ENCODE peak calls at places on chromosome 16, in ten cellular contexts. S, Q, L, M, B, Y, I, G, N and R are unnamed samples. For H3K9me3, the result is how much of the 10 kb centered on the place peaks cover.

GRCh38 chr16:84595052-84595481 is 22.8 kb downstream of the COTL1 start:
- DNase-seq in S (no peak), Q (peak), L (no peak), M (peak), B (no peak), Y (no peak), I (peak), G (no peak), N (no peak), R (no peak)

GRCh38 chr16:24645739-24646645 is 83.5 kb upstream of the TNRC6A start:
- DNase-seq in S (no peak), Q (no peak), L (peak), M (no peak), B (no peak), Y (peak), I (no peak), G (peak), N (no peak), R (no peak)

GRCh38 chr16:85946680-85947510 is 47.9 kb downstream of the IRF8 start:
- DNase-seq in S (no peak), Q (no peak), L (no peak), M (no peak), B (no peak), Y (no peak), I (no peak), G (no peak), N (no peak), R (no peak)

GRCh38 chr16:18013863-18014262 is 322.7 kb downstream of the NPIPA8 start:
- DNase-seq in S (no peak), Q (no peak), L (no peak), M (no peak), B (no peak), Y (no peak), I (no peak), G (no peak), N (no peak), R (no peak)

GRCh38 chr16:12095275-12096161 is 119.0 kb downstream of the SNX29 start:
- DNase-seq in S (peak), Q (peak), L (peak), M (peak), B (peak), Y (peak), I (peak), G (no peak), N (peak), R (peak)

GRCh38 chr16:2157480-2158261 is 2.1 kb downstream of the TRAF7 start:
- DNase-seq in S (no peak), Q (peak), L (no peak), M (peak), B (no peak), Y (no peak), I (peak), G (no peak), N (no peak), R (no peak)

GRCh38 chr16:87897563-87898505 is 28.5 kb upstream of the SLC7A5 start:
- DNase-seq in S (no peak), Q (no peak), L (no peak), M (no peak), B (no peak), Y (no peak), I (no peak), G (no peak), N (no peak), R (peak)

GRCh38 chr16:84138824-84139627 is 6.0 kb downstream of the HSDL1 start:
- DNase-seq in S (no peak), Q (no peak), L (peak), M (peak), B (no peak), Y (no peak), I (no peak), G (no peak), N (peak), R (no peak)

GRCh38 chr16:16150117-16150877 is 73.0 kb downstream of the ABCC6 start:
- DNase-seq in S (peak), Q (peak), L (peak), M (no peak), B (peak), Y (peak), I (peak), G (peak), N (no peak), R (no peak)

GRCh38 chr16:87541882-87542234 is 49.0 kb upstream of the ZCCHC14 start:
- DNase-seq in S (no peak), Q (no peak), L (no peak), M (no peak), B (no peak), Y (no peak), I (no peak), G (peak), N (no peak), R (no peak)

GRCh38 chr16:24668481-24669001 is 60.9 kb upstream of the TNRC6A start:
- DNase-seq in S (no peak), Q (no peak), L (peak), M (no peak), B (no peak), Y (no peak), I (no peak), G (peak), N (no peak), R (no peak)

GRCh38 chr16:68503334-68503733 is 35.8 kb upstream of the ZFP90 start:
- DNase-seq in S (no peak), Q (no peak), L (no peak), M (no peak), B (no peak), Y (no peak), I (no peak), G (no peak), N (no peak), R (no peak)

GRCh38 chr16:53775821-53776431 is 72.0 kb downstream of the FTO start:
- DNase-seq in S (peak), Q (peak), L (peak), M (peak), B (peak), Y (peak), I (peak), G (peak), N (no peak), R (no peak)
- H3K27ac ChIP-seq in S (peak), Q (peak), L (peak), M (peak), B (no peak), Y (peak), I (no peak), G (no peak), N (peak), R (no peak)

DNA sequence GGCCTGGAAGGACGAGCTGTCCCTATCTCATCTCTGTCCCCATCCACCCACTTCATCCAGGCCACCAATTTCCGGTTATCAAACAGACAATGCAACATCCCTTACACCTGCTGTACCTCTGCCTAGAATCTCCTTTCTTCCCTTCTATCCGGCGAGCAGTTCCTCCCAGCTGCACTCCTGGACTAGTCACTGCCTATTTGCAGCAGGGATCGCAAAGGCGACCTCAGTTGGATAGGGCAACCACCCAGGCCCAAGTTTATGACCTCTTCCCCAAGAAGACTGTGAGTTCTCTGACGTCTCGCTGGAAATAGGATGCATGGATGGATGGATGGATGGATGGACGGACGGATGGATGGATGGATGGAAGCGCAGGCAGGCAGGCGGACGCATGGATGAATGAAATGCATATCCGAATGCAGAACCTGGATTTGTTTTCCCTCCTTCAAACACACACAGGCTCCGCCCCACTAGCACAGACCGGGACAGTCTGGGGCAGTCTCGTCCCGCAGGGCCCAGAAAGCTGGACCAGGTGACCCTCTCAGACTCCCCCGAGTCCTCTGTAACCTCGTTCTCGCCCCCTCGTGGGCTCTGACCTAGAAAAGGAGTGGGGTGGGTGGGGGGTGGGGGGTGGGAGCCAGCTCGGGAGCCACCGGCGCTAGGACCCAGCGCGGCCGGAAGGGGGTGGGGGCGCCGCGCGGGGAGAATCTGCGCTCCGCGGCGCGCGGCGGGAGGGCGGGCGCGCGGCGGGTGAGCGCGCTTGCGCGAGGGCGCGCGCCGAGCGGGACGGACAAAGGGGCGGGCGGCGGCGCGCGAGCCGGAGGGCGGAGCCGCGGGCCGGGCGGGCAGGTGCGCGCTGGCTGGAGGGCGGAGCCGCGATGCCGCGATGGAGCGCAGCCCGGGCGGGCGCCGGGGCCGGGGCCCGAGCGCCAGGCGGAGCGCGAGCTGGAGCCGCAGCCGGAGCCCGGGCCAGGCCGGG is at the start of gene SBK1:
- DNase-seq in S (peak), Q (peak), L (peak), M (peak), B (peak), Y (no peak), I (peak), G (no peak), N (peak), R (peak)
- H3K9me3 ChIP-seq in S (under half), Q (under half), L (under half), M (under half), B (under half), Y (under half), I (under half), G (under half), N (under half), R (under half)

GRCh38 chr16:77951788-77952187 is 70.6 kb upstream of the CLEC3A start:
- DNase-seq in S (no peak), Q (no peak), L (no peak), M (no peak), B (no peak), Y (no peak), I (no peak), G (no peak), N (peak), R (no peak)
- TF ChIP-seq CTCF in S (peak), Q (peak), L (peak), M (no peak), B (no peak), Y (peak), I (peak), G (peak), N (peak), R (no peak)

GRCh38 chr16:30780549-30780948 is 6.5 kb downstream of the ZNF629 start:
- DNase-seq in S (no peak), Q (no peak), L (no peak), M (no peak), B (no peak), Y (no peak), I (no peak), G (no peak), N (no peak), R (no peak)
- H3K27ac ChIP-seq in S (no peak), Q (no peak), L (no peak), M (no peak), B (no peak), Y (no peak), I (no peak), G (no peak), N (peak), R (no peak)

GRCh38 chr16:34758835-34759234 is 1299.4 kb downstream of the TP53TG3F start:
- DNase-seq in S (no peak), Q (no peak), L (no peak), M (no peak), B (no peak), Y (no peak), I (no peak), G (no peak), N (no peak), R (no peak)
- H3K9me3 ChIP-seq in S (half or more), Q (under half), L (under half), M (half or more), B (half or more), Y (under half), I (under half), G (under half), N (under half), R (under half)

DNA sequence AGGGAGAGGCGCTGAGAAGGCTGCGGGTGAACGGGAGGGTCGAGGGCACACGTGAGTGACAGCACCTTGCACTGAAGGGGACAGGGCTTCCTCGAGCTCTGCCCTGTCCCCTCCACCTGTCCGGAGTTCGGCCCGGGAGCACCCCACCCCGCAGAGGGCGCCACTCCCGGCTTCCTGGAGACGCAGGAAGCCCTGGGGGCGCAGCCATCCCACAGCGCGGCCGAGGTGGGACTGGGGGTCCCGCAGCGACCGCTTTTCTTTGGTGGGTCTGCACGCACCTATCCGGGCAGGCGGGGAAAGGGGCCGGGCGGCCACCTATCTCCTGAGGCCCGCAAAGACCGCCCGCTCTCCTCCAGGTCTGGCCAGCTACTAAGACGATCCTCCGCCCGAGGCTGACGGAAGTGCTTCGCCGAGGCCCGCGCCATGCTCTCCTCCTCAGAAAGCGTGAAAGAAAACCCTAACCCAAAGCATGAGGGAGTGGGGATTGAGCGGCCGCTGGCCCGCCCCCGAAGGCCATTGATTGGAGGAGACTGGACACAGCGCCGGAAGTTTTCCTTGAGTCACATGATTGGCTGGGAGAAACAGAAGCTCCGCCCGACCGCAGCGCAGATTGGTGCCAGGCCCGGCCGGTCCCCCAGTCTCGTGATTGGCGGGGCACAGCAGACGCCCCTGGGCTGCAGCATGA is 34.4 kb downstream of the DDX19A start:
- DNase-seq in S (peak), Q (peak), L (peak), M (peak), B (peak), Y (peak), I (peak), G (peak), N (peak), R (peak)
- TF ChIP-seq CTCF in S (peak), Q (peak), L (no peak), M (no peak), B (peak), Y (peak), I (no peak), G (no peak), N (peak), R (no peak)